ENCODE peak calls at places on chromosomes 6 and 20, in ten cellular contexts. W is uterus, O is breast epithelium, N is WERI-Rb-1, X is sigmoid colon, Q is fibroblast of lung, P is MM.1S, D is upper lobe of right lung, H is tibial artery, G is endothelial cell of umbilical vein. A is an unnamed sample.

GRCh38 chr20:38725959-38726848 is 1.9 kb downstream of the SLC32A1 start:
- DNase-seq in W (peak; percentile 39), O (no peak), N (peak; percentile 85), X (no peak), Q (no peak), P (peak; percentile 23), D (no peak), H (no peak), G (peak; percentile 39), A (no peak)

GRCh38 chr20:51906049-51906448 is 103.7 kb upstream of the SALL4 start:
- DNase-seq in W (no peak), O (no peak), N (no peak), X (no peak), Q (no peak), P (no peak), D (peak; percentile 6), H (no peak), G (no peak), A (no peak)

GRCh38 chr6:169795196-169795595 is 43.8 kb downstream of the ERMARD start:
- DNase-seq in W (no peak), O (no peak), N (no peak), X (no peak), Q (no peak), P (no peak), D (no peak), H (no peak), G (no peak), A (no peak)

GRCh38 chr20:50582092-50582491 is 71.9 kb downstream of the PTPN1 start:
- DNase-seq in W (no peak), O (no peak), N (no peak), X (no peak), Q (no peak), P (no peak), D (peak; percentile 48), H (peak; percentile 45), G (no peak), A (no peak)

GRCh38 chr6:31870385-31870921 is 7.8 kb upstream of the NEU1 start:
- DNase-seq in W (no peak), O (no peak), N (no peak), X (no peak), Q (no peak), P (no peak), D (no peak), H (no peak), G (no peak), A (no peak)

GRCh38 chr20:22584922-22585785 is 782 bp upstream of the FOXA2 start:
- DNase-seq in W (no peak), O (no peak), N (no peak), X (no peak), Q (no peak), P (no peak), D (peak; percentile 78), H (no peak), G (no peak), A (no peak)

GRCh38 chr6:29603930-29604329 is 19.0 kb downstream of the OR2H2 start:
- DNase-seq in W (no peak), O (no peak), N (no peak), X (no peak), Q (no peak), P (no peak), D (no peak), H (no peak), G (no peak), A (no peak)

GRCh38 chr20:16708590-16708989 is 21.2 kb upstream of the SNRPB2 start:
- DNase-seq in W (no peak), O (no peak), N (no peak), X (no peak), Q (no peak), P (no peak), D (no peak), H (no peak), G (peak; percentile 28), A (no peak)

GRCh38 chr6:40585661-40586269 is 1.4 kb downstream of the LRFN2 start:
- DNase-seq in W (no peak), O (no peak), N (peak; percentile 88), X (no peak), Q (no peak), P (no peak), D (no peak), H (no peak), G (no peak), A (no peak)

GRCh38 chr6:40584741-40585140 is 2.4 kb downstream of the LRFN2 start:
- DNase-seq in W (no peak), O (no peak), N (no peak), X (no peak), Q (no peak), P (no peak), D (no peak), H (no peak), G (no peak), A (no peak)

GRCh38 chr6:40583694-40584093 is 3.5 kb downstream of the LRFN2 start:
- DNase-seq in W (no peak), O (no peak), N (no peak), X (no peak), Q (no peak), P (no peak), D (no peak), H (no peak), G (no peak), A (no peak)

GRCh38 chr6:40586369-40586768 is 795 bp downstream of the LRFN2 start:
- DNase-seq in W (no peak), O (no peak), N (peak; percentile 57), X (no peak), Q (no peak), P (no peak), D (no peak), H (no peak), G (no peak), A (no peak)

DNA sequence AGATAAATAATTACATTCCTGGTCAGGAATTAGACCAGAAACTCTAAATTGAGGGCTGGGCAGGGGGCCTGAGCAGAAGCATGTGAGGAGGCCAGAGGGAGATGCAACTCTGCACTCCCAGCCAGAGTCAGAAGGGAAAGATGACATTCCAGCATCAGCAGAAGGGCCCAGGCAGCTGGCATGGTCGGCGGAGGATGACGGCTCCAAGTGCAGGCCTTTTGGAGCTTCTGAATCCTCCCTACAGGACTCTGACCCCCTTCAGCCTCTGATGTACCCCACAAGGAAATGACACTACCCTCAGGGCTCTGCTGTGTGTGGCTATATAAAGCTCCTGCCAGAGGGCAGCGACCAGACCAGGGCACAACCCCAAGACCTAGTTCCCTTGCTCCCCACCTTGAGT is 1.9 kb downstream of the LRFN2 start:
- DNase-seq in W (no peak), O (no peak), N (no peak), X (no peak), Q (no peak), P (no peak), D (no peak), H (no peak), G (no peak), A (no peak)
- H3K27me3 ChIP-seq in W (no peaks in the 10 kb centered on the region), O (peaks cover 33% of the 10 kb centered on the region), N (no peaks in the 10 kb centered on the region), X (peaks cover 42% of the 10 kb centered on the region), Q (peaks cover 4% of the 10 kb centered on the region), P (no peaks in the 10 kb centered on the region), D (peaks cover 63% of the 10 kb centered on the region), H (no peaks in the 10 kb centered on the region), G (peaks cover 27% of the 10 kb centered on the region), A (peaks cover 68% of the 10 kb centered on the region)

DNA sequence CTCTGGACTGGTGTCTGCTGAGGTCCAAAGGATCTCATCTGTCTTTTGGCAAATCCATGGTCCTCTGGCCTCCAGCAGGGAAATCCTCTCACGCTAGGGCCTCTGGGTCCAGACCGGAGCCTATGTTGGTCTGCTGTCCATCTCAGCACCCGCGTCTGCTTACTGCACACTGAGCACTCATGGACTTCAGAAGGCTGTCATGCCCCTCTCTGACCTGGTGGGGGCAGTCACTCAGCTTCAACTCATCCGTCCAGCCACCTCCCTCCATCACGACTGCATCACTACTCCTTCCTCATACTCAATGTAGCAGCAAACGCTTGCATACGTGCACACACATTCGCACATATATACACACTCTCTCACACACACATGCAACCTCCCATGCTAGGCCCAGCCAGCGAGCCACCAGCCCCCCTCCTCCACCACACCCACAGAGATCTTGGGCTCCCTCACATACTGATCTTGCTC is 33.3 kb downstream of the GABRR2 start:
- DNase-seq in W (no peak), O (no peak), N (peak; percentile 78), X (no peak), Q (peak; percentile 16), P (no peak), D (no peak), H (no peak), G (peak; percentile 47), A (no peak)
- TF ChIP-seq CTCF in W (no peak), O (no peak), N (peak; percentile 92), X (no peak), Q (peak; percentile 30), P (peak; percentile 36), D (peak; percentile 42), H (no peak), G (peak; percentile 69), A (peak; percentile 51)

GRCh38 chr20:61682998-61683681 is 382.5 kb downstream of the TAF4 start:
- DNase-seq in W (no peak), O (no peak), N (no peak), X (no peak), Q (peak; percentile 6), P (no peak), D (no peak), H (no peak), G (no peak), A (no peak)
- H3K27me3 ChIP-seq in W (no peaks in the 10 kb centered on the region), O (peaks cover 52% of the 10 kb centered on the region), N (peaks cover 88% of the 10 kb centered on the region), X (peaks cover 29% of the 10 kb centered on the region), Q (no peaks in the 10 kb centered on the region), P (peaks cover 90% of the 10 kb centered on the region), D (no peaks in the 10 kb centered on the region), H (no peaks in the 10 kb centered on the region), G (no peaks in the 10 kb centered on the region), A (peaks cover 13% of the 10 kb centered on the region)

DNA sequence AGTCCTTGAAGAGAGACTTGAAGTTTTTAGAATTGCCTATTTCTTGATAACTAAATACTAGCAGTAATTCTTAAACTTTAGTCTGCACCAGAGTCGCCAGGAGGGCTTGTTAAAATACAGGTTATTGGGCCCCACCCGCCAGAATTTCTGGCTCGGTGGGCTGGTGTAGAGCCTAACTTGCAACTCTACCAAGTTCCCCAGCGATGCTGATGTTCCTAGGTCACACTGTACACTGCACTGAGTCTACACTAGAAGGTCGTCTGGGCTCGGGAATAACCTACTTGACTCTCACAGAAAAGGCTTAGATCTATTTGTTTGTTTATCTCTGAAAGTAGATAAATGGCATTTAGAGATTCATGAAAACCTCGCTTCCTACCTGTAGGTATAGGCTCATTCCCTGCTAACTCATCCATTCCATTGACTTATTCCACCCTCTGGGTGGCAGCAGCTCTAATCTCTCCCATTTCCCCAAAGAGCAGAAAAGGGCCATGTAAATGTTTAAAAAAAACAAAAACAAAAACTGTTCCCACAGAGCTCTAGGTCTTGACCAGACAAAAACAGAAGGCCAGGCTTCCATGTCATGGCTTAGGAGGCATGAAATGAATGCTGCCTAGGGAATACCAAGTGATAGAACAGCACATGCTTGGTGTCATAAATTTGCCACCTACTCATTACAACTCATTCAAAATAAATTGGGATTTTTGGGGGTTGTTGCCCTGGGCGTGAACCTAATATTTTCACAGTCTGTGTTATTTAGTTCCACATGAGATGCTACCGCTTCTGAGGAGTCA is 292.1 kb downstream of the ADGB start:
- DNase-seq in W (no peak), O (no peak), N (no peak), X (no peak), Q (peak; percentile 49), P (no peak), D (no peak), H (no peak), G (no peak), A (no peak)
- TF ChIP-seq CTCF in W (no peak), O (no peak), N (no peak), X (no peak), Q (no peak), P (no peak), D (no peak), H (no peak), G (no peak), A (peak; percentile 30)

GRCh38 chr6:12343122-12343439 is 52.9 kb downstream of the EDN1 start:
- DNase-seq in W (no peak), O (no peak), N (no peak), X (no peak), Q (no peak), P (no peak), D (no peak), H (no peak), G (no peak), A (no peak)
- H3K27me3 ChIP-seq in W (no peaks in the 10 kb centered on the region), O (no peaks in the 10 kb centered on the region), N (no peaks in the 10 kb centered on the region), X (no peaks in the 10 kb centered on the region), Q (no peaks in the 10 kb centered on the region), P (no peaks in the 10 kb centered on the region), D (no peaks in the 10 kb centered on the region), H (no peaks in the 10 kb centered on the region), G (no peaks in the 10 kb centered on the region), A (no peaks in the 10 kb centered on the region)

A was measured in foreskin keratinocyte.